ENCODE peak calls at places on chromosome 3, in four cellular contexts. T is mammary epithelial cell, M is thyroid gland, Q is testis. H is an unnamed sample.

GRCh38 chr3:142852009-142852408 is 36.9 kb downstream of the PCOLCE2 start:
- DNase-seq in T (no peak), M (no peak), Q (no peak), H (no peak)

GRCh38 chr3:24830230-24831152 is 335.8 kb upstream of the THRB start:
- DNase-seq in T (no peak), M (peak), Q (no peak), H (no peak)

GRCh38 chr3:179933079-179933478 is 103.7 kb downstream of the PEX5L start:
- DNase-seq in T (no peak), M (no peak), Q (no peak), H (no peak)

GRCh38 chr3:99562990-99563607 is 75.3 kb upstream of the COL8A1 start:
- DNase-seq in T (peak), M (no peak), Q (no peak), H (peak)

GRCh38 chr3:109081746-109082510 is 36.0 kb downstream of the MORC1 start:
- DNase-seq in T (peak), M (peak), Q (peak), H (no peak)

GRCh38 chr3:151918253-151919029 is 45.0 kb downstream of the SUCNR1 start:
- DNase-seq in T (peak), M (no peak), Q (no peak), H (peak)

GRCh38 chr3:57227930-57228733 is 603 bp downstream of the APPL1 start:
- DNase-seq in T (peak), M (peak), Q (peak), H (peak)

GRCh38 chr3:183315739-183316138 is 62.7 kb downstream of the B3GNT5 start:
- DNase-seq in T (no peak), M (no peak), Q (no peak), H (no peak)

GRCh38 chr3:7630351-7630911 is 769.5 kb downstream of the GRM7 start:
- DNase-seq in T (no peak), M (no peak), Q (no peak), H (no peak)

GRCh38 chr3:46856576-46857471 is 6.4 kb downstream of the MYL3 start:
- DNase-seq in T (no peak), M (no peak), Q (peak), H (no peak)

GRCh38 chr3:136632625-136633081 is 119.5 kb downstream of the STAG1 start:
- DNase-seq in T (peak), M (no peak), Q (no peak), H (no peak)

GRCh38 chr3:196162679-196163078 is 48.5 kb downstream of the ZDHHC19 start:
- DNase-seq in T (no peak), M (no peak), Q (no peak), H (no peak)

GRCh38 chr3:187207624-187208023 is 10.3 kb downstream of the RTP1 start:
- DNase-seq in T (no peak), M (no peak), Q (no peak), H (no peak)

GRCh38 chr3:32596926-32597369 is 26.3 kb upstream of the DYNC1LI1 start:
- DNase-seq in T (no peak), M (no peak), Q (no peak), H (no peak)

GRCh38 chr3:141795719-141796435 is 32.7 kb downstream of the GRK7 start:
- DNase-seq in T (no peak), M (peak), Q (peak), H (peak)

GRCh38 chr3:101865751-101866509 is 16.6 kb downstream of the NFKBIZ start:
- DNase-seq in T (no peak), M (peak), Q (no peak), H (peak)

GRCh38 chr3:193563429-193563828 is 8.7 kb upstream of the ATP13A4 start:
- DNase-seq in T (no peak), M (peak), Q (no peak), H (no peak)

GRCh38 chr3:175005193-175005592 is 146.1 kb downstream of the NAALADL2 start:
- DNase-seq in T (no peak), M (no peak), Q (no peak), H (no peak)

GRCh38 chr3:66483006-66483928 is 17.6 kb downstream of the LRIG1 start:
- DNase-seq in T (no peak), M (peak), Q (peak), H (peak)

GRCh38 chr3:133472242-133472641 is 72.4 kb downstream of the BFSP2 start:
- DNase-seq in T (peak), M (peak), Q (peak), H (peak)

GRCh38 chr3:102229062-102229655 is 205.7 kb upstream of the ZPLD1 start:
- DNase-seq in T (peak), M (peak), Q (peak), H (peak)

GRCh38 chr3:184727357-184728060 is 15.6 kb upstream of the MAGEF1 start:
- DNase-seq in T (peak), M (peak), Q (peak), H (peak)

GRCh38 chr3:190092250-190092649 is 28.4 kb downstream of the P3H2 start:
- DNase-seq in T (peak), M (no peak), Q (no peak), H (peak)

GRCh38 chr3:174397848-174398247 is 461.3 kb upstream of the NAALADL2 start:
- DNase-seq in T (peak), M (no peak), Q (no peak), H (peak)

GRCh38 chr3:53195602-53196574 is 34.9 kb downstream of the PRKCD start:
- DNase-seq in T (peak), M (peak), Q (peak), H (no peak)

DNA sequence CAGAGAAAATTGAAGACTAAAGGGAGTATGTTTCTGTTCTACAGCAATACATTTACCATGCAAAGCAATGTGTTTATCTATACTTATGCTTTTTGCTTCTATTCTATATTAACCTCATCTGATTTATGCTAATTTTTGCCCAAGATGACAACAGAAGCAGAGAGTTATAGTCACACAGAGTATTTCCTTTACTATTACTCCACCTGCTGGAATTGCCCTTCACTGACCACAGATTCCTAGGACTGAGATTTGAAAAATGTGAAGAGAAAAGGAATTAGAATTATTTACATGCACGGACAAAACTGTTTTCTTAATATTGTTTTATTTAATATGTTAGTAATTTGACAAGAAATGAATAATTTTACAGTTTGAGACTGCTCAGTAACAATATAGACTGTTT is 745.6 kb downstream of the VGLL3 start:
- DNase-seq in T (no peak), M (no peak), Q (no peak), H (no peak)
- TF ChIP-seq CTCF in T (peak), M (no peak), Q (peak), H (no peak)

GRCh38 chr3:14405120-14405885 is 2.9 kb downstream of the SLC6A6 start:
- DNase-seq in T (no peak), M (no peak), Q (no peak), H (no peak)
- H3K4me3 ChIP-seq in T (no peak), M (no peak), Q (no peak), H (peak)

DNA sequence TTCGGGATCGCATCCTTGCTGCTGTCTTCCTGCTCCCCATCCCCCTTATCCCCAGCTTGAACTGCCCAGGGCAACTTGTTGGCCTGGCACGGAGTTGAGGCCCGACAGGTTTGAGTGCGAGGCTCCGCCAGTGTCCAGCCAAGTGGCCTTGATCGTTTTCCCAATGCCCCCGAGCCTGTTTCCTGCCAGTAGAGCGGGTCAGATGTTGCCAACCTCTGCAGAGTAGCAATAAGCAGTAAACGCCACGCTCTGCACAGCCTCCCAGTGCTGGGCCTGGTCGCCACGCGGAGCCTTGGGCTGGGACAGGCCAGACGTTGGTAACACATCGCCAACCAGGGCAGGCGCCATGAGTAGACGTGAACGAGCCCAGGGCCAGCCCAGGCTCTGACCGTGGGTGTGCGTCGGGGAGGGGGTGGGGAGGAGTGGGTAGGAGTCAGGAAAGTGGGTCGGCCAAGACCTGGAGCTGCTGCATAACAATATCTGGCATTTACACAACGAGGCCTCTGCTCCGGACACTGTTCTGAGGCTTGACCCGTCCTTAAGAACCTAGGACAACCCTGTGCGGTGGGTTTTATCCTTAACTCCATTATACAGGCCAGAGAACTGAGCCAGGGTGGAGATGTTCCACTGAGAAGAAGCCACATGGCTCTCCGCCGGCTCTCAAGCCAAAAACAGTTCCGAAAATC is 444 bp upstream of the ABHD14A start:
- DNase-seq in T (no peak), M (peak), Q (peak), H (no peak)
- TF ChIP-seq CTCF in T (no peak), M (peak), Q (peak), H (no peak)

DNA sequence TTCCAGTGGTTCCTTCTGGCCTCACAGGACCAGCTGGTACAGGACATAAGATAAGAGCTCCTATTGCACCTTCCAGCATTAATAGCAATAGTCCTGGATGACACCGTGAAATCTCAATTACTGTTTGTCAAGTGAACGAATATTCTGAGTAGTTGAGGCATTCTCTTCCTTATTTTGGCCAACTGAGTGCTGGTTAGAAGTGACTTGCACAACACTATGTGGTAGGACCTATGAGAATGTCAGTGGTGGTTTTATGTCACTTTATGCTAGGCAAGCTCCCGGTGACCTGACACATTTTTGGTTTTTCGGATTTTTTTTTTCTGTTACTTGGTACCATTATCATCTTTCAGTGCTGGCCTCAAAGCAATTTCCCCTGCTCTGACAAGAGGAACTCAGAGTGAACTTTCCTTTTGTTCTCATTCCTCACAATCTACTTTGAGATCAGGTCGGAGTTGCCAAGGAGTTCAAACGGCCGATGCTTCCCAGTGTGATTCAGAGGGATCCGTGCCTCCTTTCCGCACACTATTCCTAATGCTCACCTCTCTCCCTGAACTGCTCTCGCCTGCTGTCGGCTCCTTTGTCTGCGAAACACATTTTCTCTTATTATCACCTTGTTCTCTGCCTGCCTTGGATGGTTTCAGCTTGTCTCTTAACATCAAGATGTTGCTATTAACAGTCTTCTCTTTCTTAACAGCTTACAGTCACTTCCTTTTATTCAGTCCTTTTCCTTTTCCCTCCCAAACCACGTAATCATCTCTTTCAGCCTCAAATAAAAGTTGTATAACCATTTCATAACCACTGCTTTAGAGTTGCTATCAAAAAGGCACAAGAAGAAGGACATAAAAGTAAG is 35.8 kb downstream of the QTRT2 start:
- DNase-seq in T (peak), M (no peak), Q (no peak), H (no peak)
- H3K4me3 ChIP-seq in T (no peak), M (no peak), Q (no peak), H (no peak)

GRCh38 chr3:189049458-189050231 is 122.1 kb upstream of the TPRG1 start:
- DNase-seq in T (no peak), M (no peak), Q (no peak), H (no peak)
- TF ChIP-seq CTCF in T (no peak), M (no peak), Q (no peak), H (no peak)

GRCh38 chr3:44825264-44825925 is 36.3 kb upstream of the TMEM42 start:
- DNase-seq in T (peak), M (no peak), Q (no peak), H (peak)
- H3K4me3 ChIP-seq in T (no peak), M (no peak), Q (no peak), H (no peak)

GRCh38 chr3:17195192-17195611 is 310.4 kb downstream of the PLCL2 start:
- DNase-seq in T (no peak), M (no peak), Q (no peak), H (peak)

GRCh38 chr3:17201538-17201937 is 316.8 kb downstream of the PLCL2 start:
- DNase-seq in T (no peak), M (no peak), Q (no peak), H (no peak)

GRCh38 chr3:17192995-17193394 is 308.2 kb downstream of the PLCL2 start:
- DNase-seq in T (no peak), M (no peak), Q (no peak), H (no peak)

GRCh38 chr3:17194116-17194515 is 309.4 kb downstream of the PLCL2 start:
- DNase-seq in T (no peak), M (no peak), Q (no peak), H (no peak)

DNA sequence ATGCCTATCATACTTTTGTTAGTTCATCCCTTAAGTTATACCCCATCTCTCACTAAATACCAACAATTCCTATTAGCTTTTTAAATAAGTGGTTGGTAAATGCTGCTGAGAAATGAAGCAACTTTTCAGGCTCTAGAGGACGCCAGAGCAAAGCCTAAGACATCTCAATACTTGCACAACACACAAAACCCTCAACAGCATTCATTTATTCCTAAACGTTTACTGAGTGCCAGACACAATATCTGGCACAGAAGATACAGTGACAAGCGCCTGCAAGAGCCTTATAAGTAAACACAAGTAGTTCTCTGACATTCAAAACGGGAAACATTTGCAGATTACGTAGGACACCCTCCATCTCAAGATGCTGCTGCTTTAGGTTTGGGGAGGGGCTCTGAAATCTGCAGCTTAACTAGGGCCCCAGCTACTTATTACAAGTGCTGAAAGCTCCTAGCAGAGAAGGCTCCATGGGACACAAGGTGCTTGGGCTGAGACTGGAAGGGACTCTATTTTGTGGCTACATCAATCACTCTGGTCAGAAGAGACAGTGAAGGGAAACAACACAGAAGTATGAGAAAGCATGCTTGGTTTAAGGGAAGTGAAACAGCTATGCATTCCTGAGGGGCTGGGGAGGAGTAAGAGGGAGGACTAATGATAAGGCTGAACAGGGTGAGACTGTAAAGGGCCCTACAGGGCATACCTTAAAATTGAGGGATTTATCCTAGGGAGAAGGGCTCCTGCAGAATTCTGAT is 311.3 kb downstream of the PLCL2 start:
- DNase-seq in T (no peak), M (no peak), Q (no peak), H (no peak)
- TF ChIP-seq CTCF in T (peak), M (no peak), Q (peak), H (no peak)